ENCODE peak calls at places on chromosomes 16 and 17, in eight cellular contexts. One of them, this sample, is unnamed.

GRCh38 chr17:78716814-78717393 is 65.2 kb downstream of the CYTH1 start:
- DNase-seq in H9: no peak
- DNase-seq in ACHN: peak; percentile 64
- DNase-seq in stimulated activated CD8-positive, alpha-beta memory T cell treated with anti-CD3 and anti-CD28 coated beads, Interleukin-12 subunit alpha, Interleukin-12 subunit beta, amount 100 ng/mL, for 4 hours: no peak
- DNase-seq in glutamatergic neuron: peak; percentile 58
- DNase-seq in NCI-H1105 treated with DMSO at 0.1 percent for 48 hours: peak; percentile 82
- DNase-seq in adrenal gland: peak; percentile 84
- DNase-seq in HTR-8/SVneo: no peak
- DNase-seq in this sample: peak; percentile 82

GRCh38 chr16:53456625-53457024 is 22.4 kb downstream of the RBL2 start:
- DNase-seq in H9: no peak
- DNase-seq in ACHN: no peak
- DNase-seq in stimulated activated CD8-positive, alpha-beta memory T cell treated with anti-CD3 and anti-CD28 coated beads, Interleukin-12 subunit alpha, Interleukin-12 subunit beta, amount 100 ng/mL, for 4 hours: no peak
- DNase-seq in glutamatergic neuron: no peak
- DNase-seq in NCI-H1105 treated with DMSO at 0.1 percent for 48 hours: no peak
- DNase-seq in adrenal gland: no peak
- DNase-seq in HTR-8/SVneo: no peak
- DNase-seq in this sample: no peak

GRCh38 chr17:63997341-63998048 is 656 bp upstream of the PRR29 start:
- DNase-seq in H9: peak; percentile 54
- DNase-seq in ACHN: no peak
- DNase-seq in stimulated activated CD8-positive, alpha-beta memory T cell treated with anti-CD3 and anti-CD28 coated beads, Interleukin-12 subunit alpha, Interleukin-12 subunit beta, amount 100 ng/mL, for 4 hours: no peak
- DNase-seq in glutamatergic neuron: no peak
- DNase-seq in NCI-H1105 treated with DMSO at 0.1 percent for 48 hours: no peak
- DNase-seq in adrenal gland: peak; percentile 19
- DNase-seq in HTR-8/SVneo: no peak
- DNase-seq in this sample: no peak

GRCh38 chr17:71793550-71793949 is 327.3 kb upstream of the SOX9 start:
- DNase-seq in H9: no peak
- DNase-seq in ACHN: no peak
- DNase-seq in stimulated activated CD8-positive, alpha-beta memory T cell treated with anti-CD3 and anti-CD28 coated beads, Interleukin-12 subunit alpha, Interleukin-12 subunit beta, amount 100 ng/mL, for 4 hours: no peak
- DNase-seq in glutamatergic neuron: no peak
- DNase-seq in NCI-H1105 treated with DMSO at 0.1 percent for 48 hours: no peak
- DNase-seq in adrenal gland: no peak
- DNase-seq in HTR-8/SVneo: no peak
- DNase-seq in this sample: no peak

GRCh38 chr16:3170440-3171180 is 17.4 kb upstream of the OR1F1 start:
- DNase-seq in H9: peak; percentile 60
- DNase-seq in ACHN: peak; percentile 47
- DNase-seq in stimulated activated CD8-positive, alpha-beta memory T cell treated with anti-CD3 and anti-CD28 coated beads, Interleukin-12 subunit alpha, Interleukin-12 subunit beta, amount 100 ng/mL, for 4 hours: no peak
- DNase-seq in glutamatergic neuron: no peak
- DNase-seq in NCI-H1105 treated with DMSO at 0.1 percent for 48 hours: no peak
- DNase-seq in adrenal gland: no peak
- DNase-seq in HTR-8/SVneo: no peak
- DNase-seq in this sample: no peak

GRCh38 chr16:27703545-27703944 is 153.6 kb downstream of the KATNIP start:
- DNase-seq in H9: no peak
- DNase-seq in ACHN: no peak
- DNase-seq in stimulated activated CD8-positive, alpha-beta memory T cell treated with anti-CD3 and anti-CD28 coated beads, Interleukin-12 subunit alpha, Interleukin-12 subunit beta, amount 100 ng/mL, for 4 hours: no peak
- DNase-seq in glutamatergic neuron: no peak
- DNase-seq in NCI-H1105 treated with DMSO at 0.1 percent for 48 hours: no peak
- DNase-seq in adrenal gland: no peak
- DNase-seq in HTR-8/SVneo: no peak
- DNase-seq in this sample: no peak

GRCh38 chr17:64022631-64023063 is 2.2 kb upstream of the ICAM2 start:
- DNase-seq in H9: no peak
- DNase-seq in ACHN: no peak
- DNase-seq in stimulated activated CD8-positive, alpha-beta memory T cell treated with anti-CD3 and anti-CD28 coated beads, Interleukin-12 subunit alpha, Interleukin-12 subunit beta, amount 100 ng/mL, for 4 hours: no peak
- DNase-seq in glutamatergic neuron: no peak
- DNase-seq in NCI-H1105 treated with DMSO at 0.1 percent for 48 hours: no peak
- DNase-seq in adrenal gland: peak; percentile 48
- DNase-seq in HTR-8/SVneo: no peak
- DNase-seq in this sample: no peak

GRCh38 chr17:9472541-9472940 is 103.1 kb downstream of the STX8 start:
- DNase-seq in H9: no peak
- DNase-seq in ACHN: no peak
- DNase-seq in stimulated activated CD8-positive, alpha-beta memory T cell treated with anti-CD3 and anti-CD28 coated beads, Interleukin-12 subunit alpha, Interleukin-12 subunit beta, amount 100 ng/mL, for 4 hours: no peak
- DNase-seq in glutamatergic neuron: no peak
- DNase-seq in NCI-H1105 treated with DMSO at 0.1 percent for 48 hours: no peak
- DNase-seq in adrenal gland: no peak
- DNase-seq in HTR-8/SVneo: no peak
- DNase-seq in this sample: no peak

GRCh38 chr16:72214821-72215220 is 42.9 kb upstream of the PMFBP1 start:
- DNase-seq in H9: no peak
- DNase-seq in ACHN: no peak
- DNase-seq in stimulated activated CD8-positive, alpha-beta memory T cell treated with anti-CD3 and anti-CD28 coated beads, Interleukin-12 subunit alpha, Interleukin-12 subunit beta, amount 100 ng/mL, for 4 hours: no peak
- DNase-seq in glutamatergic neuron: no peak
- DNase-seq in NCI-H1105 treated with DMSO at 0.1 percent for 48 hours: no peak
- DNase-seq in adrenal gland: no peak
- DNase-seq in HTR-8/SVneo: no peak
- DNase-seq in this sample: no peak

GRCh38 chr17:35537569-35538209 is at the start of gene SLFN12L:
- DNase-seq in H9: no peak
- DNase-seq in ACHN: no peak
- DNase-seq in stimulated activated CD8-positive, alpha-beta memory T cell treated with anti-CD3 and anti-CD28 coated beads, Interleukin-12 subunit alpha, Interleukin-12 subunit beta, amount 100 ng/mL, for 4 hours: no peak
- DNase-seq in glutamatergic neuron: no peak
- DNase-seq in NCI-H1105 treated with DMSO at 0.1 percent for 48 hours: no peak
- DNase-seq in adrenal gland: no peak
- DNase-seq in HTR-8/SVneo: no peak
- DNase-seq in this sample: no peak

GRCh38 chr17:39001703-39002637 is 34.8 kb upstream of the FBXO47 start:
- DNase-seq in H9: peak; percentile 71
- DNase-seq in ACHN: no peak
- DNase-seq in stimulated activated CD8-positive, alpha-beta memory T cell treated with anti-CD3 and anti-CD28 coated beads, Interleukin-12 subunit alpha, Interleukin-12 subunit beta, amount 100 ng/mL, for 4 hours: no peak
- DNase-seq in glutamatergic neuron: no peak
- DNase-seq in NCI-H1105 treated with DMSO at 0.1 percent for 48 hours: no peak
- DNase-seq in adrenal gland: peak; percentile 30
- DNase-seq in HTR-8/SVneo: no peak
- DNase-seq in this sample: no peak

GRCh38 chr17:28968269-28968913 is 17.1 kb upstream of the PHF12 start:
- DNase-seq in H9: peak; percentile 65
- DNase-seq in ACHN: no peak
- DNase-seq in stimulated activated CD8-positive, alpha-beta memory T cell treated with anti-CD3 and anti-CD28 coated beads, Interleukin-12 subunit alpha, Interleukin-12 subunit beta, amount 100 ng/mL, for 4 hours: no peak
- DNase-seq in glutamatergic neuron: no peak
- DNase-seq in NCI-H1105 treated with DMSO at 0.1 percent for 48 hours: peak; percentile 30
- DNase-seq in adrenal gland: no peak
- DNase-seq in HTR-8/SVneo: no peak
- DNase-seq in this sample: no peak

GRCh38 chr16:84387021-84387420 is 18.7 kb downstream of the ATP2C2 start:
- DNase-seq in H9: no peak
- DNase-seq in ACHN: no peak
- DNase-seq in stimulated activated CD8-positive, alpha-beta memory T cell treated with anti-CD3 and anti-CD28 coated beads, Interleukin-12 subunit alpha, Interleukin-12 subunit beta, amount 100 ng/mL, for 4 hours: no peak
- DNase-seq in glutamatergic neuron: no peak
- DNase-seq in NCI-H1105 treated with DMSO at 0.1 percent for 48 hours: no peak
- DNase-seq in adrenal gland: no peak
- DNase-seq in HTR-8/SVneo: no peak
- DNase-seq in this sample: no peak

GRCh38 chr17:79317916-79318315 is 243.3 kb downstream of the ENGASE start:
- DNase-seq in H9: no peak
- DNase-seq in ACHN: no peak
- DNase-seq in stimulated activated CD8-positive, alpha-beta memory T cell treated with anti-CD3 and anti-CD28 coated beads, Interleukin-12 subunit alpha, Interleukin-12 subunit beta, amount 100 ng/mL, for 4 hours: no peak
- DNase-seq in glutamatergic neuron: no peak
- DNase-seq in NCI-H1105 treated with DMSO at 0.1 percent for 48 hours: no peak
- DNase-seq in adrenal gland: no peak
- DNase-seq in HTR-8/SVneo: no peak
- DNase-seq in this sample: no peak

GRCh38 chr16:53159781-53160436 is 105.1 kb downstream of the CHD9 start:
- DNase-seq in H9: no peak
- DNase-seq in ACHN: peak; percentile 72
- DNase-seq in stimulated activated CD8-positive, alpha-beta memory T cell treated with anti-CD3 and anti-CD28 coated beads, Interleukin-12 subunit alpha, Interleukin-12 subunit beta, amount 100 ng/mL, for 4 hours: no peak
- DNase-seq in glutamatergic neuron: no peak
- DNase-seq in NCI-H1105 treated with DMSO at 0.1 percent for 48 hours: peak; percentile 71
- DNase-seq in adrenal gland: no peak
- DNase-seq in HTR-8/SVneo: peak; percentile 58
- DNase-seq in this sample: peak; percentile 27

GRCh38 chr17:28717578-28718316 is at the start of gene RAB34:
- DNase-seq in H9: peak; percentile 99
- DNase-seq in ACHN: peak; percentile 92
- DNase-seq in stimulated activated CD8-positive, alpha-beta memory T cell treated with anti-CD3 and anti-CD28 coated beads, Interleukin-12 subunit alpha, Interleukin-12 subunit beta, amount 100 ng/mL, for 4 hours: no peak
- DNase-seq in glutamatergic neuron: peak; percentile 83
- DNase-seq in NCI-H1105 treated with DMSO at 0.1 percent for 48 hours: no peak
- DNase-seq in adrenal gland: peak; percentile 71
- DNase-seq in HTR-8/SVneo: peak; percentile 84
- DNase-seq in this sample: no peak

This sample was measured in NCI-H2081.